ENCODE peak calls at places on chromosomes 6 and 20, in five cellular contexts. One of them, this sample, is unnamed.

GRCh38 chr20:52192296-52193007 is 873 bp upstream of the ZFP64 start:
- DNase-seq in A549: peak
- DNase-seq in K562: peak
- DNase-seq in GM12878: peak
- DNase-seq in HepG2: peak
- DNase-seq in this sample: no peak

GRCh38 chr6:165486183-165487137 is 176.6 kb downstream of the PDE10A start:
- DNase-seq in A549: no peak
- DNase-seq in K562: no peak
- DNase-seq in GM12878: peak
- DNase-seq in HepG2: no peak
- DNase-seq in this sample: no peak

GRCh38 chr6:72287801-72288200 is 334.1 kb upstream of the KCNQ5 start:
- DNase-seq in A549: no peak
- DNase-seq in K562: no peak
- DNase-seq in GM12878: no peak
- DNase-seq in HepG2: no peak
- DNase-seq in this sample: no peak

GRCh38 chr6:118377711-118378414 is 170.2 kb upstream of the PLN start:
- DNase-seq in A549: no peak
- DNase-seq in K562: no peak
- DNase-seq in GM12878: no peak
- DNase-seq in HepG2: no peak
- DNase-seq in this sample: no peak

GRCh38 chr20:25058797-25059486 is 1.0 kb upstream of the ACSS1 start:
- DNase-seq in A549: peak
- DNase-seq in K562: no peak
- DNase-seq in GM12878: no peak
- DNase-seq in HepG2: peak
- DNase-seq in this sample: no peak

GRCh38 chr6:18545726-18546125 is 158.6 kb downstream of the RNF144B start:
- DNase-seq in A549: no peak
- DNase-seq in K562: no peak
- DNase-seq in GM12878: no peak
- DNase-seq in HepG2: no peak
- DNase-seq in this sample: no peak

GRCh38 chr20:42082611-42083010 is 464.4 kb upstream of the CHD6 start:
- DNase-seq in A549: no peak
- DNase-seq in K562: peak
- DNase-seq in GM12878: no peak
- DNase-seq in HepG2: no peak
- DNase-seq in this sample: no peak

GRCh38 chr6:100372326-100372725 is 92.4 kb downstream of the SIM1 start:
- DNase-seq in A549: no peak
- DNase-seq in K562: no peak
- DNase-seq in GM12878: no peak
- DNase-seq in HepG2: no peak
- DNase-seq in this sample: no peak

GRCh38 chr6:112407191-112407590 is 60.1 kb downstream of the RFPL4B start:
- DNase-seq in A549: no peak
- DNase-seq in K562: no peak
- DNase-seq in GM12878: no peak
- DNase-seq in HepG2: no peak
- DNase-seq in this sample: no peak

GRCh38 chr6:128919831-128920230 is 36.9 kb downstream of the LAMA2 start:
- DNase-seq in A549: no peak
- DNase-seq in K562: no peak
- DNase-seq in GM12878: no peak
- DNase-seq in HepG2: no peak
- DNase-seq in this sample: no peak

GRCh38 chr6:38012573-38012972 is 193.0 kb downstream of the ZFAND3 start:
- DNase-seq in A549: peak
- DNase-seq in K562: peak
- DNase-seq in GM12878: no peak
- DNase-seq in HepG2: peak
- DNase-seq in this sample: peak

GRCh38 chr6:163996491-163996890 is 582.0 kb downstream of the QKI start:
- DNase-seq in A549: no peak
- DNase-seq in K562: no peak
- DNase-seq in GM12878: no peak
- DNase-seq in HepG2: no peak
- DNase-seq in this sample: no peak

GRCh38 chr6:14464049-14464448 is 346.5 kb downstream of the CD83 start:
- DNase-seq in A549: no peak
- DNase-seq in K562: peak
- DNase-seq in GM12878: no peak
- DNase-seq in HepG2: no peak
- DNase-seq in this sample: no peak

GRCh38 chr6:273441-274111 is 18.7 kb upstream of the DUSP22 start:
- DNase-seq in A549: no peak
- DNase-seq in K562: no peak
- DNase-seq in GM12878: no peak
- DNase-seq in HepG2: no peak
- DNase-seq in this sample: no peak

GRCh38 chr20:37408202-37408929 is 62.4 kb downstream of the SRC start:
- DNase-seq in A549: no peak
- DNase-seq in K562: no peak
- DNase-seq in GM12878: no peak
- DNase-seq in HepG2: no peak
- DNase-seq in this sample: no peak

GRCh38 chr6:75525682-75526081 is 32.1 kb upstream of the FILIP1 start:
- DNase-seq in A549: no peak
- DNase-seq in K562: no peak
- DNase-seq in GM12878: no peak
- DNase-seq in HepG2: no peak
- DNase-seq in this sample: no peak

GRCh38 chr6:75530696-75531095 is 37.1 kb upstream of the FILIP1 start:
- DNase-seq in A549: no peak
- DNase-seq in K562: no peak
- DNase-seq in GM12878: no peak
- DNase-seq in HepG2: no peak
- DNase-seq in this sample: no peak

GRCh38 chr6:75531174-75531573 is 37.6 kb upstream of the FILIP1 start:
- DNase-seq in A549: no peak
- DNase-seq in K562: no peak
- DNase-seq in GM12878: no peak
- DNase-seq in HepG2: no peak
- DNase-seq in this sample: no peak

GRCh38 chr6:75526502-75527127 is 33.0 kb upstream of the FILIP1 start:
- DNase-seq in A549: peak
- DNase-seq in K562: peak
- DNase-seq in GM12878: peak
- DNase-seq in HepG2: peak
- DNase-seq in this sample: peak

DNA sequence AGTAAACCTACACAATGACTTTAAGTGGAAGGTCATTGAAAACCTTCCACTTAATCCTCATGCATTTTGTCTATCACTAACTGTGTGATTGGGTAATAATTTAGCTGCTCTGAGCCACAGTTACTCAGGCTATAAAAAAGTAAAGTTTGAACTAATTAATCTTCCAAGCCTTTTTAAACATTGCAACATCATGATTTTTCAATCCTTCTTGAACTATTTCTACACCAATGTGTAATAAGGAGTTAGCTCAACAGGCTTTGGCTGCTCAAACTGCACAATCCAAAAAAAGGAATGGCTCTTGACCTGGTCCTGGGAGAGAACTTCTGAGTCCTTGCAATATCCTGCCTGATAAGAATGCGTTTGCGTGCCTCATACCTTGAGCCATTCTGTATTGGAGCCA is 34.8 kb upstream of the FILIP1 start:
- DNase-seq in A549: no peak
- DNase-seq in K562: no peak
- DNase-seq in GM12878: no peak
- DNase-seq in HepG2: no peak
- DNase-seq in this sample: no peak
- TF ChIP-seq KDM1A in A549: no peak
- TF ChIP-seq KDM1A in K562: no peak
- TF ChIP-seq KDM1A in GM12878: no peak
- TF ChIP-seq KDM1A in HepG2: no peak
- TF ChIP-seq KDM1A in this sample: no peak

GRCh38 chr6:27237089-27237723 is 10.3 kb upstream of the PRSS16 start:
- DNase-seq in A549: no peak
- DNase-seq in K562: peak
- DNase-seq in GM12878: no peak
- DNase-seq in HepG2: peak
- DNase-seq in this sample: peak
- TF ChIP-seq KDM1A in A549: no peak
- TF ChIP-seq KDM1A in K562: peak
- TF ChIP-seq KDM1A in GM12878: no peak
- TF ChIP-seq KDM1A in HepG2: no peak
- TF ChIP-seq KDM1A in this sample: peak

GRCh38 chr6:158609455-158610155 is 34.9 kb downstream of the DYNLT1 start:
- DNase-seq in A549: no peak
- DNase-seq in K562: no peak
- DNase-seq in GM12878: no peak
- DNase-seq in HepG2: no peak
- DNase-seq in this sample: no peak

GRCh38 chr6:158608221-158608620 is 36.3 kb downstream of the DYNLT1 start:
- DNase-seq in A549: no peak
- DNase-seq in K562: no peak
- DNase-seq in GM12878: no peak
- DNase-seq in HepG2: no peak
- DNase-seq in this sample: no peak

GRCh38 chr6:158610319-158610968 is 34.1 kb downstream of the DYNLT1 start:
- DNase-seq in A549: no peak
- DNase-seq in K562: no peak
- DNase-seq in GM12878: no peak
- DNase-seq in HepG2: no peak
- DNase-seq in this sample: no peak

GRCh38 chr6:158611039-158611438 is 33.5 kb downstream of the DYNLT1 start:
- DNase-seq in A549: no peak
- DNase-seq in K562: no peak
- DNase-seq in GM12878: no peak
- DNase-seq in HepG2: no peak
- DNase-seq in this sample: no peak

DNA sequence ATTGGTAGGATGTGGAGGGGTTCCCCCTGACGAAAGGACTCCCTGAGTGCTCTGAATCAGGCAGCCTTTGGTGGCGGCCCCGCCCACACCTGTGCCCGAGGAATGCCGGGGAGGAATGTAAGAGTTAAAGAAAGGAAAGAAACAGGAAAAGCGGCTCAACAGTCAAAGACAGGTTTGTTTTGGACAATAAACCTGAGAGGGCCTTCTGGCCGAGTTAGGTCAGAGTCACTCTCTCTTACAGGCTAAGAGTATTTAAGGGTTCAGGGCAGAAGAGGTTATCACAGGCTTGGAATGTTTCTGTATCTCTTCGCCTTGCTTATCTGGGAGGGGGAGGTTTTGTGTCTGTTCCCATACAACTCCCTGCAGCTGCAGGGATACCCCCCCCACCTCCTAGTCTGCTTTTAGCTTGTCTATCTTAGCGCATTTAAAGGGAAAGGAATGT is 32.9 kb downstream of the DYNLT1 start:
- DNase-seq in A549: no peak
- DNase-seq in K562: no peak
- DNase-seq in GM12878: no peak
- DNase-seq in HepG2: no peak
- DNase-seq in this sample: peak
- TF ChIP-seq KDM1A in A549: no peak
- TF ChIP-seq KDM1A in K562: no peak
- TF ChIP-seq KDM1A in GM12878: no peak
- TF ChIP-seq KDM1A in HepG2: no peak
- TF ChIP-seq KDM1A in this sample: no peak

DNA sequence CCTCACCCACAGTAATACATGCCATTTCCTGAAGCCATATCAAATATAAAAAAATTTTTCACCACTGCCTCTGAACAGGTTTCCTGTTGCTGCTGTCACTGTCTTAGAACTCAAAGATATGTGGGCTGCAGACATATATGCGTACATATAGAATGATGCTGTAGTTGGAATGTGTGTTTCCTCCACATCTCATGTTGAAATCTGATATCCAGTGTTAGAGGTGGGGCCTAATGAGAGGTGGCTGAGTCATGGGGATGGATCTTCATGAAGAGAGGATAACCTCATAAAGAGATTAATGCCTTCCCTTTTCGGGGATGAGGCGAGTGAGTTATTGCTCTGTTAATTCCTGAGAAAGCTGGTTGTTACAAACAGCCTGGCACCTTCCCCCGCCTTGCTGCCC is 7.7 kb upstream of the SCP2D1 start:
- DNase-seq in A549: no peak
- DNase-seq in K562: no peak
- DNase-seq in GM12878: no peak
- DNase-seq in HepG2: no peak
- DNase-seq in this sample: no peak
- TF ChIP-seq KDM1A in A549: no peak
- TF ChIP-seq KDM1A in K562: no peak
- TF ChIP-seq KDM1A in GM12878: no peak
- TF ChIP-seq KDM1A in HepG2: no peak
- TF ChIP-seq KDM1A in this sample: no peak

This sample was measured in H1.